ENCODE peak calls at places on chromosomes 12 and 14, in four cellular contexts. Q, T, K and W are unnamed samples.

GRCh38 chr14:103100281-103101121 is 6.0 kb downstream of the EXOC3L4 start:
- DNase-seq in K (no peak), T (no peak), Q (no peak), W (no peak)

GRCh38 chr12:62813031-62813829 is 121.7 kb downstream of the PPM1H start:
- DNase-seq in T (no peak), Q (peak), K (peak), W (peak)

GRCh38 chr12:113665457-113665856 is 193.8 kb upstream of the LHX5 start:
- DNase-seq in T (no peak), Q (no peak), K (no peak), W (no peak)

GRCh38 chr12:87836190-87836589 is 193.0 kb downstream of the C12orf50 start:
- DNase-seq in T (no peak), Q (no peak), K (no peak), W (no peak)

GRCh38 chr12:18352312-18352711 is 91.0 kb downstream of the PIK3C2G start:
- DNase-seq in Q (no peak), T (no peak), K (no peak), W (no peak)

GRCh38 chr12:19841451-19841850 is 402.2 kb downstream of the AEBP2 start:
- DNase-seq in Q (no peak), T (no peak), K (no peak), W (no peak)

GRCh38 chr14:50961606-50962259 is 17.4 kb upstream of the PYGL start:
- DNase-seq in Q (no peak), K (peak), T (no peak), W (no peak)

GRCh38 chr12:95385646-95386045 is 88.3 kb upstream of the METAP2 start:
- DNase-seq in Q (no peak), T (no peak), K (peak), W (no peak)

GRCh38 chr12:99043319-99043914 is 398.3 kb downstream of the APAF1 start:
- DNase-seq in Q (peak), T (no peak), K (peak), W (peak)

GRCh38 chr14:64549805-64550538 is at the start of gene PPP1R36:
- DNase-seq in T (peak), K (no peak), Q (peak), W (no peak)

GRCh38 chr12:108526482-108527234 is 11.6 kb downstream of the FICD start:
- DNase-seq in Q (no peak), K (no peak), T (no peak), W (no peak)

GRCh38 chr12:93847517-93848452 is 170.6 kb downstream of the CRADD start:
- DNase-seq in T (no peak), Q (no peak), K (no peak), W (no peak)

GRCh38 chr12:103924761-103925641 is 5.2 kb upstream of the HSP90B1 start:
- DNase-seq in T (no peak), K (peak), Q (no peak), W (no peak)

GRCh38 chr12:126784328-126784921 is 1482.5 kb upstream of the TMEM132C start:
- DNase-seq in K (no peak), Q (peak), T (peak), W (peak)

GRCh38 chr14:61754627-61755381 is 7.4 kb upstream of the SNAPC1 start:
- DNase-seq in T (no peak), K (no peak), Q (no peak), W (no peak)

GRCh38 chr12:20369164-20370000 is 1.0 kb downstream of the PDE3A start:
- DNase-seq in K (no peak), Q (peak), T (no peak), W (no peak)

GRCh38 chr14:61614693-61615092 is 80.6 kb upstream of the HIF1A start:
- DNase-seq in K (no peak), T (no peak), Q (no peak), W (no peak)

GRCh38 chr14:39175445-39176262 is 600 bp downstream of the PNN start:
- DNase-seq in Q (no peak), T (no peak), K (no peak), W (no peak)

GRCh38 chr14:42921876-42922275 is 1315.2 kb downstream of the LRFN5 start:
- DNase-seq in Q (no peak), T (no peak), K (no peak), W (no peak)

GRCh38 chr14:52446355-52446754 is 106.0 kb downstream of the TXNDC16 start:
- DNase-seq in T (no peak), Q (peak), K (no peak), W (no peak)

GRCh38 chr12:130870442-130871285 is 1.2 kb upstream of the RAN start:
- DNase-seq in T (peak), K (peak), Q (peak), W (peak)

GRCh38 chr12:88662093-88662492 is 81.8 kb upstream of the KITLG start:
- DNase-seq in T (no peak), Q (no peak), K (no peak), W (no peak)

GRCh38 chr14:30243805-30244204 is 315.2 kb upstream of the G2E3 start:
- DNase-seq in Q (no peak), T (no peak), K (peak), W (no peak)

GRCh38 chr14:101169267-101169666 is 265.7 kb upstream of the RTL1 start:
- DNase-seq in T (no peak), K (no peak), Q (no peak), W (no peak)

GRCh38 chr12:94597268-94597667 is 53.1 kb downstream of the TMCC3 start:
- DNase-seq in K (no peak), Q (no peak), T (no peak), W (no peak)

GRCh38 chr12:92624236-92624635 is 78.6 kb upstream of the PLEKHG7 start:
- DNase-seq in T (no peak), Q (no peak), K (no peak), W (no peak)

GRCh38 chr12:108630481-108631207 is 3.0 kb downstream of the SELPLG start:
- DNase-seq in T (peak), K (no peak), Q (no peak), W (no peak)

GRCh38 chr12:95648990-95649791 is 97.9 kb upstream of the USP44 start:
- DNase-seq in T (no peak), Q (no peak), K (no peak), W (no peak)

GRCh38 chr14:100488057-100488456 is 99.2 kb downstream of the BEGAIN start:
- DNase-seq in K (no peak), Q (no peak), T (no peak), W (peak)

DNA sequence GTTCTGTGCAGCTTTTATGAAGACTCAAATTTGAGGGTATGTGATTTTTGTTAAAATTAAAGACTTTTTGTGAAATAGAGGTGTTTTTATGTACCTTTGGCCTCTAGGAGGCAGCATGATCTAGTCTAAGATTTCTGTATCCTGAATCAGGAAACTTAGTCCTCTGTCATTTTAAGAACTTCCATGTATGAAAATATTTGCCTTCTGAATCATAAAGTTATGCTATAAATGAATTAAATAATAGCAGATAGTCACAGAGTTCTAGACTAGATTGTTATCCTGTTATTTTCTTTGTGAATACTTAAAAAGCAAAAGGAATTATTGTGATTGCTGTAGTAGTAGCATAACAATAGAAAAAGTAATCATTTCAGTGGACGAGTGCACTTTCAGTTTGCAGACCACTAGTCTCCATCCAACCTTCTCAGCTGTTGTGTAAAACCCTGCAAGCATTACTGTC is 56.3 kb downstream of the FGD4 start:
- DNase-seq in K (peak), T (peak), Q (no peak), W (peak)
- H3K4me3 ChIP-seq in K (peak), T (no peak), Q (no peak), W (no peak)

GRCh38 chr12:54412786-54413185 is 6.3 kb downstream of the ITGA5 start:
- DNase-seq in K (no peak), T (no peak), Q (no peak), W (no peak)

GRCh38 chr12:54412348-54412747 is 6.7 kb downstream of the ITGA5 start:
- DNase-seq in Q (no peak), K (no peak), T (no peak), W (no peak)

GRCh38 chr12:54413284-54414190 is 5.5 kb downstream of the ITGA5 start:
- DNase-seq in T (peak), K (no peak), Q (peak), W (peak)

GRCh38 chr12:54409267-54409666 is 9.8 kb downstream of the ITGA5 start:
- DNase-seq in K (no peak), T (no peak), Q (no peak), W (no peak)

DNA sequence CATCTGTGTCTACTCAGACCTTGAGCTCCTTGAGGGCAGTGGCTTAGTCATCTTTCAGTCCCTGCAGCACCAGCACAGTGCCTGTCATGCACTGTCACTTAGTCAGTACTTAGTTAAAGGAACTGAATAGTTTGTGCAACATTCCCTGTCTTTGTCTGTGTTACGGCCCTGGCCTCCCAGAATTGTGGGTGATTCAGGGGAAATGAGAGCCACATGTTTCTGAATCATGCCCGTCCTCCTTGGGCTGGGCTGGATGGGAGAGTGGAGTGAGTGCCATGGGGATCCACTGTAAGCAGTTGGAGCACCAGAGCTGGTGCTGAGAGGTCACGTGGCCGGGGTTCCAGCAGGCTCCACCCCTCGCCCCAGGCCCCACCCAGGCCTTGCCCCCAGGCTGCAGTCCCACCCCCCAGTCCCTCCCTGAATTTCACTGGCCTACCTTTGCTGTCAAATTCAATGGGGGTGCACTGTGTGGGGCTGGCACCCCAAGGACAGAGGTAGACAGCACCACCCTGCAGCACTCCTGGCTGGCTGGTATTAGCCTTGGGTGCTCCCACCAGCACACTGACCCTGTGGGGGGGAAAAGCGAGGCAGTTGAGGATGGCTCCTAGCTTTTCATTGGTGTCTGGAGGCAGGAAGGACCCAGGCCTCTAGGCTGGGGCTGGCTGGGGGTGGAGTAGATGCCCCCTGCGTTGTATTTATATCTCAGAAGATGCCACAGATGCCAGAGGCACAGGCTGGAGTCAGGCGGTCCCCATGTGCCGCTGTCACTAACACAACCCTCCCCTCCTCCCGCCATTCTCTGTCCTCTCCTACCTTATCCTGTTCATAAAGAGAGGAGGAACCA is 7.4 kb downstream of the ITGA5 start:
- DNase-seq in K (peak), T (no peak), Q (no peak), W (no peak)
- H3K4me3 ChIP-seq in K (no peak), T (peak), Q (no peak), W (peak)

GRCh38 chr14:105528197-105528858 is 1.9 kb downstream of the TMEM121 start:
- DNase-seq in K (peak), T (peak), Q (peak), W (peak)
- H3K4me3 ChIP-seq in K (peak), T (peak), Q (no peak), W (peak)

GRCh38 chr12:121379945-121380344 is 20.0 kb upstream of the RNF34 start:
- DNase-seq in K (no peak), Q (no peak), T (no peak), W (no peak)
- H3K4me3 ChIP-seq in K (no peak), Q (no peak), T (no peak), W (no peak)

DNA sequence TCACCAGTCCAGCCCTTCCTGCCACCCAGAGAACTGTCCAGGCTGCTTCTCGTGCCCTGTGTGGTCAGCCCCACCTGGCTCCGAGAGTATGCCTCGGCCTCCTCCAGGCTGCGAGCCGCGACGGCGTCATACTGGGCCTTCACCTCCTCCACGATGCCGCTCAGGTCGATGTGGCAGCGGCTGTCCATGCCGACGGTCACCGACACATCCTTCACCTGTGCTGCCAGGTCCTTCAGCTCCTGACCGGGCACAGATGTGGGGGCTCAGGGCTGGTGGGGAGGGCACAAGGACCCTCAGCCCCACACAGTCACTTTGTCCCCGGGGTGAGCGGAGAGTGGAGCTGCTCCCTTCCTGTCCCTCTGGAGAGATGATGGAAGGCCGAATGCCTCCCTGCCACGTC is 18.3 kb downstream of the KRT80 start:
- DNase-seq in Q (no peak), K (no peak), T (no peak), W (no peak)
- H3K4me3 ChIP-seq in Q (no peak), K (no peak), T (no peak), W (no peak)

DNA sequence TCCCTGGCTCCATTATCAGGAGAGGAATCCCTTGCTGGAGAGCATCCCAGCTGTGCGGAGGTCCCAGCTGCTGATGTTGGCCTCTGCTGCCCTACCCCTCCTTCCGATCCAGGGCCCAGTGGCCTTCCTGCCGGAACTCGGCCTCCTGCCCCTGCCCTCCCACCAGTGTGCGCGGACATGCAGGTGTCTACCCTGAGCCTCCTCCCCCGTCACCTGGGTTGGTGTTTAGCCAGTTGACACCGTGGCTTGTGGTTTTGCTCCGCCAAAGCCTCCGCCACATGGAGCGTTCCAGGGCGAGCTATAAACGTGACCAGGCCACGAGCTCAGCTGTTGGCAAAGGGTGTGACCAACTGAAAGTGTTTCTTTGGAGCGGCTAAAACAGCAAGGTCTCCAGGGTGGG is 1104.3 kb downstream of the BCL11B start:
- DNase-seq in T (peak), K (no peak), Q (no peak), W (peak)
- H3K4me3 ChIP-seq in T (peak), K (no peak), Q (no peak), W (peak)

DNA sequence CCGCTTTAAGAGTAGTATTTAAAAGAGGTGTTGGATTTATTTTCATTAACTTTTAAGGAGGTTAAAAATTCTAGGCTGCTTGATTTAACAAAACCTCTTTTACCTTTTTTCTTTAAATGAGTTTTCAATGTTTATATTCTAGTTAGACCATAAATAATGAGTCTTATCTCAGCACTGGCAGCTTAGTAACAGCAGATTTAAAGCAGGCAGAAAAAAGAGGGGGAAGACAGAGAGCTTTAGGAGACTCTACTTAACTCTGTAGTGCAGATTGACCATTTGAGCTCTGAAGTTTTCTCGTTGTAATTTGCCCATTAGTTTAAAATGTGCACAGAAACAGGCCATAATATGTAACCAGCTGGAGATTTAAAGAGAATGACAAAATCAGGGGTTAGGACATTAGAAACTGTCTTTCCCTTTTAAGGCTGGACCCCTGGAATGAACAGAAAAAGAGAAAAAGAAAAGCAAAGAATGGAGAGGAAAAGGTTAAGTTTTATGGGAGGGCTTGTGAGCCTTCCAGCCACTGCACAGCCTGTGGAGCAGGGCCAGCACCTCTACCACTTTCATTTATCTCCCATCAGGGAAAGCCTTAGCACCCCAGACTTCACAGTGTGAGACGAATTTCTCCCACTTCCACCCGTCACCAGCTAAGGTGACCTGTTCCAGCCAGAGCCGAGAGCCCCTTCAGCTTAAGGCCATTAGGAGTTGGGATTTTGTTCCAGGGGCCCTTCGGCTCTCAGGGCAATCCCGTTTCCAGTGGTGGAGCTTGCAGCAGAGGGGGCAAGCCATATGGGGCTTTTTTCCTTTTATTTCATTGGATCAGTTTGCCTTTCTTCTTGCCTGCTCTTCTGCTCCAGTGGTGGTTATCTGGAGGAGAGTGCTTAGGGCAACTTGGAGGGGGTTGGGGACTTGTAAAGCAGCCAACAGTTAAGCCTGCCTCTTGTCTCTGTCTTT is 8.1 kb downstream of the IL22 start:
- DNase-seq in K (no peak), Q (no peak), T (no peak), W (no peak)
- H3K4me3 ChIP-seq in K (no peak), Q (no peak), T (no peak), W (no peak)

DNA sequence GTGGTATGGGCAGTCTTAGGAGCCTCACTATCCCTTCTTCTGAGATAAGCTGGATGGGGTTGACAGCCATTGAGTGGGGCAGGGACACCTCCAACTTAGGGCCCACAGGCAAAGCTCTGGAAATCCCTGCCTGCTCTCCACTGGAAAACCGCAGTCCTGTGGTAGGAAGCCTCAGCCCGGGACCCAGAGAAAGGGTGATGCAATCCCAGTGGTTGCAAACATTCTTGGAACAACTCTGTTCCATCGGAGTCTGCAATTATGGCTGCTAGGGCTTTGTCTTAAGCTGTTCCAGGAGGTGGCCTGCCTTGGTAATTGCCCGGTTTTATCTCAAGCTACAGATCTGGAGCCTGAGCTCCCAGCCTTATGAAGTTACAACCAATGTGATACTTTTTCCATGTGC is 133.4 kb downstream of the DICER1 start:
- DNase-seq in Q (no peak), K (no peak), T (no peak), W (no peak)
- H3K4me3 ChIP-seq in Q (no peak), K (no peak), T (no peak), W (no peak)

GRCh38 chr14:71472281-71472960 is 459.8 kb upstream of the RGS6 start:
- DNase-seq in K (no peak), T (no peak), Q (no peak), W (no peak)
- H3K4me3 ChIP-seq in K (no peak), T (no peak), Q (no peak), W (no peak)

GRCh38 chr12:114700392-114701103 is 16.6 kb upstream of the TBX3 start:
- DNase-seq in K (no peak), Q (no peak), T (no peak), W (no peak)
- H3K4me3 ChIP-seq in K (no peak), Q (no peak), T (no peak), W (no peak)